ENCODE peak calls at places on chromosomes 6 and 20, in nine cellular contexts. I, A, S, P, Z, B, J, E and F are unnamed samples.

GRCh38 chr20:10640897-10641296 is 32.9 kb downstream of the JAG1 start:
- DNase-seq in E (no peak), I (no peak), B (no peak), S (no peak), A (no peak), J (no peak), P (no peak), Z (no peak), F (no peak)

GRCh38 chr20:62496525-62497218 is 20.9 kb upstream of the GATA5 start:
- DNase-seq in B (peak; percentile 24), S (no peak), E (no peak), I (peak; percentile 48), J (no peak), P (peak; percentile 36), A (peak; percentile 52), Z (no peak), F (no peak)

GRCh38 chr6:137487947-137488735 is 6.1 kb downstream of the OLIG3 start:
- DNase-seq in E (no peak), J (no peak), I (no peak), Z (no peak), B (no peak), P (no peak), A (no peak), S (no peak), F (no peak)

GRCh38 chr20:63690898-63691710 is 5.3 kb upstream of the TNFRSF6B start:
- DNase-seq in S (no peak), I (no peak), B (no peak), P (no peak), A (no peak), E (no peak), Z (no peak), J (no peak), F (no peak)

GRCh38 chr20:50533464-50533863 is 23.3 kb downstream of the PTPN1 start:
- DNase-seq in S (no peak), P (no peak), I (no peak), Z (no peak), E (no peak), A (no peak), B (no peak), J (no peak), F (no peak)

GRCh38 chr6:152642578-152643375 is 5.6 kb upstream of the SYNE1 start:
- DNase-seq in A (no peak), I (peak; percentile 51), E (peak; percentile 23), S (peak; percentile 72), Z (peak; percentile 38), J (peak; percentile 2), P (peak; percentile 29), B (no peak), F (peak; percentile 21)

GRCh38 chr6:73832313-73832712 is 136.3 kb downstream of the CD109 start:
- DNase-seq in Z (no peak), E (peak; percentile 13), I (no peak), J (no peak), P (no peak), A (no peak), S (no peak), B (no peak), F (no peak)

GRCh38 chr6:109388265-109388664 is 6.0 kb upstream of the CD164 start:
- DNase-seq in B (no peak), A (no peak), E (no peak), Z (no peak), S (no peak), J (no peak), I (no peak), P (no peak), F (no peak)

GRCh38 chr20:56249244-56249955 is 868 bp downstream of the MC3R start:
- DNase-seq in S (peak; percentile 31), J (no peak), E (no peak), P (peak; percentile 36), A (no peak), B (peak; percentile 44), I (no peak), Z (no peak), F (no peak)

GRCh38 chr6:47700051-47700450 is 1.7 kb downstream of the ADGRF4 start:
- DNase-seq in A (no peak), I (no peak), B (no peak), J (no peak), Z (no peak), S (peak; percentile 43), E (no peak), P (no peak), F (no peak)

GRCh38 chr6:166382500-166382932 is 224 bp downstream of the MPC1 start:
- DNase-seq in A (no peak), B (peak; percentile 15), J (no peak), E (no peak), Z (no peak), I (no peak), S (no peak), P (no peak), F (no peak)